ENCODE peak calls at places on chromosomes 13 and 19, in five cellular contexts. V is H54, E is PC-3, B is tibial artery, I is NCI-H1092. J is an unnamed sample.
A peak's percentile ranks its signal among the peaks of the same experiment; 100 is the strongest.

GRCh38 chr13:20190481-20191310 is 2.0 kb downstream of the GJB2 start:
- DNase-seq in V (peak; percentile 75), E (peak; percentile 89), B (no peak), I (no peak), J (no peak)

GRCh38 chr19:42420055-42420544 is 7.1 kb downstream of the LIPE start:
- DNase-seq in V (no peak), E (peak; percentile 53), B (no peak), I (no peak), J (peak; percentile 83)

GRCh38 chr13:71861769-71862168 is 5.2 kb downstream of the DACH1 start:
- DNase-seq in V (no peak), E (no peak), B (no peak), I (no peak), J (no peak)

GRCh38 chr19:28990522-28990921 is 222.4 kb downstream of the UQCRFS1 start:
- DNase-seq in V (no peak), E (no peak), B (no peak), I (no peak), J (no peak)

GRCh38 chr13:92954746-92955145 is 271.9 kb upstream of the GPC6 start:
- DNase-seq in V (no peak), E (no peak), B (no peak), I (no peak), J (no peak)

GRCh38 chr19:55216461-55217198 is 7.3 kb upstream of the PTPRH start:
- DNase-seq in V (peak; percentile 99), E (peak; percentile 100), B (peak; percentile 69), I (peak; percentile 84), J (peak; percentile 100)

GRCh38 chr19:48194041-48194871 is 23.8 kb downstream of the ZSWIM9 start:
- DNase-seq in V (no peak), E (no peak), B (no peak), I (no peak), J (no peak)

GRCh38 chr13:59461411-59461810 is 702.3 kb downstream of the DIAPH3 start:
- DNase-seq in V (no peak), E (no peak), B (no peak), I (no peak), J (no peak)

GRCh38 chr13:79749985-79750551 is 269.1 kb downstream of the NDFIP2 start:
- DNase-seq in V (peak; percentile 24), E (peak; percentile 28), B (peak; percentile 74), I (no peak), J (no peak)

GRCh38 chr19:45641274-45642105 is 2.3 kb upstream of the EML2 start:
- DNase-seq in V (peak; percentile 83), E (peak; percentile 95), B (peak; percentile 69), I (peak; percentile 40), J (peak; percentile 93)

GRCh38 chr13:28022848-28023518 is 34.5 kb upstream of the URAD start:
- DNase-seq in V (no peak), E (no peak), B (no peak), I (peak; percentile 16), J (no peak)

J was measured in RKO.